ENCODE peak calls at places on chromosomes 13 and 19, in four cellular contexts. One of them, this sample, is unnamed. For H3K4me1, the result is how much of the 10 kb centered on the place peaks cover.

GRCh38 chr19:55777528-55777927 is 8.6 kb downstream of the RFPL4AL1 start:
- DNase-seq in neural progenitor cell: no peak
- DNase-seq in GM23248: no peak
- DNase-seq in SK-N-SH: peak
- DNase-seq in this sample: peak

GRCh38 chr13:41563501-41564001 is 106.2 kb downstream of the RGCC start:
- DNase-seq in neural progenitor cell: no peak
- DNase-seq in SK-N-SH: no peak
- DNase-seq in GM23248: peak
- DNase-seq in this sample: no peak

GRCh38 chr13:59016250-59016649 is 1147.5 kb downstream of the DIAPH3 start:
- DNase-seq in GM23248: no peak
- DNase-seq in SK-N-SH: no peak
- DNase-seq in neural progenitor cell: no peak
- DNase-seq in this sample: no peak

GRCh38 chr13:99656843-99657506 is 155.7 kb downstream of the TM9SF2 start:
- DNase-seq in neural progenitor cell: peak
- DNase-seq in GM23248: no peak
- DNase-seq in SK-N-SH: no peak
- DNase-seq in this sample: peak

GRCh38 chr13:104937881-104938280 is 1597.6 kb downstream of the EFNB2 start:
- DNase-seq in GM23248: no peak
- DNase-seq in neural progenitor cell: no peak
- DNase-seq in SK-N-SH: no peak
- DNase-seq in this sample: no peak

GRCh38 chr13:40666905-40667621 is 622 bp upstream of the FOXO1 start:
- DNase-seq in neural progenitor cell: peak
- DNase-seq in SK-N-SH: peak
- DNase-seq in GM23248: peak
- DNase-seq in this sample: peak

GRCh38 chr13:40181203-40181845 is 485.1 kb downstream of the FOXO1 start:
- DNase-seq in neural progenitor cell: no peak
- DNase-seq in GM23248: peak
- DNase-seq in SK-N-SH: no peak
- DNase-seq in this sample: no peak

GRCh38 chr13:49421391-49421790 is 22.5 kb downstream of the CAB39L start:
- DNase-seq in SK-N-SH: no peak
- DNase-seq in GM23248: no peak
- DNase-seq in neural progenitor cell: peak
- DNase-seq in this sample: no peak

GRCh38 chr13:22432690-22433089 is 748.1 kb upstream of the SGCG start:
- DNase-seq in neural progenitor cell: no peak
- DNase-seq in GM23248: no peak
- DNase-seq in SK-N-SH: no peak
- DNase-seq in this sample: peak

GRCh38 chr19:40687525-40688016 is 2.9 kb downstream of the NUMBL start:
- DNase-seq in GM23248: peak
- DNase-seq in neural progenitor cell: no peak
- DNase-seq in SK-N-SH: no peak
- DNase-seq in this sample: no peak

GRCh38 chr13:101527130-101527529 is 74.7 kb downstream of the ITGBL1 start:
- DNase-seq in SK-N-SH: no peak
- DNase-seq in neural progenitor cell: no peak
- DNase-seq in GM23248: no peak
- DNase-seq in this sample: no peak

GRCh38 chr19:39514840-39515550 is at the start of gene SELENOV:
- DNase-seq in SK-N-SH: peak
- DNase-seq in GM23248: no peak
- DNase-seq in neural progenitor cell: peak
- DNase-seq in this sample: no peak

GRCh38 chr19:10988380-10988779 is 27.6 kb downstream of the SMARCA4 start:
- DNase-seq in SK-N-SH: no peak
- DNase-seq in GM23248: no peak
- DNase-seq in neural progenitor cell: no peak
- DNase-seq in this sample: no peak

GRCh38 chr19:12800873-12801465 is 631 bp downstream of the PRDX2 start:
- DNase-seq in neural progenitor cell: peak
- DNase-seq in SK-N-SH: peak
- DNase-seq in GM23248: peak
- DNase-seq in this sample: peak

GRCh38 chr13:46386996-46387851 is at the start of gene RUBCNL:
- DNase-seq in GM23248: peak
- DNase-seq in SK-N-SH: peak
- DNase-seq in neural progenitor cell: peak
- DNase-seq in this sample: peak

GRCh38 chr13:82797876-82798275 is 1084.4 kb downstream of the SLITRK1 start:
- DNase-seq in neural progenitor cell: no peak
- DNase-seq in SK-N-SH: no peak
- DNase-seq in GM23248: no peak
- DNase-seq in this sample: no peak

GRCh38 chr19:13055213-13056051 is 47.2 kb downstream of the LYL1 start:
- DNase-seq in GM23248: peak
- DNase-seq in neural progenitor cell: peak
- DNase-seq in SK-N-SH: peak
- DNase-seq in this sample: no peak

GRCh38 chr19:2631213-2631821 is 71.2 kb downstream of the GNG7 start:
- DNase-seq in neural progenitor cell: no peak
- DNase-seq in SK-N-SH: no peak
- DNase-seq in GM23248: peak
- DNase-seq in this sample: peak

GRCh38 chr13:40376296-40376849 is 290.1 kb downstream of the FOXO1 start:
- DNase-seq in GM23248: no peak
- DNase-seq in neural progenitor cell: no peak
- DNase-seq in SK-N-SH: no peak
- DNase-seq in this sample: no peak

GRCh38 chr13:87999791-88000190 is 328.6 kb downstream of the SLITRK5 start:
- DNase-seq in GM23248: peak
- DNase-seq in neural progenitor cell: no peak
- DNase-seq in SK-N-SH: no peak
- DNase-seq in this sample: no peak

GRCh38 chr19:23440207-23440606 is 44.9 kb upstream of the ZNF91 start:
- DNase-seq in SK-N-SH: peak
- DNase-seq in GM23248: peak
- DNase-seq in neural progenitor cell: no peak
- DNase-seq in this sample: no peak

GRCh38 chr13:48567521-48568331 is 34.8 kb upstream of the RCBTB2 start:
- DNase-seq in SK-N-SH: no peak
- DNase-seq in GM23248: peak
- DNase-seq in neural progenitor cell: no peak
- DNase-seq in this sample: no peak

GRCh38 chr19:18496167-18496979 is 25.5 kb downstream of the ELL start:
- DNase-seq in neural progenitor cell: no peak
- DNase-seq in GM23248: peak
- DNase-seq in SK-N-SH: no peak
- DNase-seq in this sample: peak

GRCh38 chr13:27868639-27869435 is 51.0 kb upstream of the PDX1 start:
- DNase-seq in neural progenitor cell: peak
- DNase-seq in GM23248: peak
- DNase-seq in SK-N-SH: no peak
- DNase-seq in this sample: peak

GRCh38 chr19:8423821-8424223 is 10.7 kb downstream of the MARCHF2 start:
- DNase-seq in neural progenitor cell: no peak
- DNase-seq in GM23248: peak
- DNase-seq in SK-N-SH: peak
- DNase-seq in this sample: no peak

GRCh38 chr13:24097064-24097463 is 63.5 kb upstream of the SPATA13 start:
- DNase-seq in neural progenitor cell: no peak
- DNase-seq in GM23248: peak
- DNase-seq in SK-N-SH: no peak
- DNase-seq in this sample: no peak

GRCh38 chr19:54393381-54393780 is 21.9 kb upstream of the TTYH1 start:
- DNase-seq in SK-N-SH: no peak
- DNase-seq in neural progenitor cell: no peak
- DNase-seq in GM23248: no peak
- DNase-seq in this sample: no peak

GRCh38 chr13:48265217-48265815 is 32.3 kb downstream of the ITM2B start:
- DNase-seq in neural progenitor cell: no peak
- DNase-seq in GM23248: no peak
- DNase-seq in SK-N-SH: no peak
- DNase-seq in this sample: no peak

GRCh38 chr19:19737559-19738332 is 4.8 kb upstream of the ZNF14 start:
- DNase-seq in neural progenitor cell: no peak
- DNase-seq in SK-N-SH: peak
- DNase-seq in GM23248: no peak
- DNase-seq in this sample: no peak

GRCh38 chr13:39618546-39618945 is 15.6 kb upstream of the LHFPL6 start:
- DNase-seq in neural progenitor cell: no peak
- DNase-seq in SK-N-SH: no peak
- DNase-seq in GM23248: no peak
- DNase-seq in this sample: no peak

GRCh38 chr13:50576156-50576555 is 267.3 kb downstream of the DLEU7 start:
- DNase-seq in GM23248: peak
- DNase-seq in SK-N-SH: no peak
- DNase-seq in neural progenitor cell: no peak
- DNase-seq in this sample: no peak

GRCh38 chr13:83496501-83496900 is 385.8 kb downstream of the SLITRK1 start:
- DNase-seq in GM23248: no peak
- DNase-seq in SK-N-SH: no peak
- DNase-seq in neural progenitor cell: no peak
- DNase-seq in this sample: no peak

GRCh38 chr19:7257148-7258041 is 36.8 kb downstream of the INSR start:
- DNase-seq in GM23248: peak
- DNase-seq in SK-N-SH: no peak
- DNase-seq in neural progenitor cell: no peak
- DNase-seq in this sample: no peak

GRCh38 chr13:46561691-46562090 is 8.7 kb downstream of the LRCH1 start:
- DNase-seq in SK-N-SH: no peak
- DNase-seq in GM23248: no peak
- DNase-seq in neural progenitor cell: no peak
- DNase-seq in this sample: no peak

GRCh38 chr13:100875392-100876043 is 200.9 kb upstream of the TMTC4 start:
- DNase-seq in neural progenitor cell: no peak
- DNase-seq in SK-N-SH: no peak
- DNase-seq in GM23248: peak
- DNase-seq in this sample: no peak

GRCh38 chr19:48540110-48540509 is 11.9 kb upstream of the SULT2B1 start:
- DNase-seq in neural progenitor cell: no peak
- DNase-seq in SK-N-SH: no peak
- DNase-seq in GM23248: peak
- DNase-seq in this sample: no peak

GRCh38 chr19:50629194-50629593 is 10.5 kb downstream of the SYT3 start:
- DNase-seq in GM23248: no peak
- DNase-seq in SK-N-SH: no peak
- DNase-seq in neural progenitor cell: no peak
- DNase-seq in this sample: no peak

GRCh38 chr19:50632151-50632835 is 7.4 kb downstream of the SYT3 start:
- DNase-seq in GM23248: no peak
- DNase-seq in SK-N-SH: no peak
- DNase-seq in neural progenitor cell: no peak
- DNase-seq in this sample: no peak

GRCh38 chr19:50628146-50628545 is 11.5 kb downstream of the SYT3 start:
- DNase-seq in neural progenitor cell: no peak
- DNase-seq in GM23248: no peak
- DNase-seq in SK-N-SH: no peak
- DNase-seq in this sample: no peak

GRCh38 chr19:50628551-50628950 is 11.1 kb downstream of the SYT3 start:
- DNase-seq in GM23248: no peak
- DNase-seq in SK-N-SH: no peak
- DNase-seq in neural progenitor cell: no peak
- DNase-seq in this sample: no peak

DNA sequence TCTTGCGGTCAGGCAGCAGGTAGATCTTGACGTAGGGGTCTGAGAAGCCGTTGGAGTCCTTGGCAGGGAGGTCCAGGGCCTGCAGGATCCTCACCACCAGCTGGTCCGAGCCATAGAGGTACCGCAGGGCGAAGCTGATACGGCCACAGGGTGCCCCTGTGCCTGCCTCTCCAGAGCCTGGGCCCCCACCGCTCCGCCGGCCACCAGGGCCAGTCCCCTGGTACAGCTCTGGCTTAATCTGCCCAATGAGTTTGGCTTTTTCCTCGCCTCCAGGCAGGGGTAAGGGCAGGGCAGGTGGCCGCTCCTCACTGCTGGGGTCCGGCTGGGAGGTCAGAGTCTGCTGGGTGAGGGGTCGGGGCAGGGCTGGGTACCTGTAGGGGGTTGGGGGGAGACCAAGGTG is 9.9 kb downstream of the SYT3 start:
- DNase-seq in neural progenitor cell: no peak
- DNase-seq in SK-N-SH: no peak
- DNase-seq in GM23248: no peak
- DNase-seq in this sample: no peak
- TF ChIP-seq EZH2phosphoT487 in neural progenitor cell: no peak
- TF ChIP-seq EZH2phosphoT487 in SK-N-SH: no peak
- TF ChIP-seq EZH2phosphoT487 in GM23248: no peak
- TF ChIP-seq EZH2phosphoT487 in this sample: no peak

DNA sequence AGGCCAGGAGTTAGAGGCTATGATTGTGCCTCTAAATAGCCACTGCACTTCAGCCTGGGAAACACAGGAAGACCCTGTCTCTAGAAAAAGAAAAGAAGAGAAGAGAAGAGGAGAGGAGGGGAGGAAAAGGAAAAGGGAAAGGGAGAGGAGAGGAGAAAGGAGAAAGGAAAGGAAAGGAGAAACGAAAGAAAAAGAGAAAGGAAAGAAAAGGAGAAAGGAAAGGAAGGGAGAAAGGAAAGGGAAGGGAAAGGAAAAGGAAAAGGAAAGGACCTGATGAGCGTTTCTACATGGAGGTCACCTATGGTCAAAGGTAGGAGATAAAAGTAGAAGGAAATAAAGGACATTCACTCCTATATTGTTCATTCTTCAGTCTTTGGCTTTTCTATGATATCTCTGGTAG is 109.1 kb upstream of the TRPC4 start:
- DNase-seq in SK-N-SH: no peak
- DNase-seq in GM23248: no peak
- DNase-seq in neural progenitor cell: no peak
- DNase-seq in this sample: no peak
- H3K4me1 ChIP-seq in SK-N-SH: under half
- H3K4me1 ChIP-seq in GM23248: under half
- H3K4me1 ChIP-seq in neural progenitor cell: under half
- H3K4me1 ChIP-seq in this sample: under half

DNA sequence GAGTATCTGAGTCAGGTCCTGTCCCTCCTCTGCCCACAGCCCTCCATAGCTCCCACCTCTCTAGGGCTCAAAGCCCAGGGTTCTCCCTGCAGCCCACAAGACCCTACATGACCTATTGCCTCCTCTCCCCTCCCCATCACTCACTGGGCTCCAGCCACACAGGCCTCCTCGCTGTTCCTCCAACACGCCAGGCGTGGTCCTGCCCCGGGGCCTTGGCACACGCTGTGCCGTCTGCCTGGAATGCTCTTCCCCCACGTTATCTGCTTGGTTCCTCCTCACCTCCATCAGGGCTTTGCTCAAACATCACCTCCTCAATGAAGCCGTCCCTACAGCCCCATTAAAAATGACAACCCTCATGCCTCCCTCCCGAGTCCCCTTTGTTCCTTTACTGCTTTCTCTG is 21.1 kb downstream of the PTPRS start:
- DNase-seq in SK-N-SH: no peak
- DNase-seq in GM23248: no peak
- DNase-seq in neural progenitor cell: no peak
- DNase-seq in this sample: no peak
- H3K9ac ChIP-seq in SK-N-SH: no peak
- H3K9ac ChIP-seq in GM23248: no peak
- H3K9ac ChIP-seq in neural progenitor cell: no peak
- H3K9ac ChIP-seq in this sample: no peak

GRCh38 chr19:29067831-29068230 is 145.1 kb downstream of the UQCRFS1 start:
- DNase-seq in GM23248: no peak
- DNase-seq in SK-N-SH: no peak
- DNase-seq in neural progenitor cell: no peak
- DNase-seq in this sample: no peak

GRCh38 chr19:29060833-29061364 is 152.1 kb downstream of the UQCRFS1 start:
- DNase-seq in SK-N-SH: no peak
- DNase-seq in GM23248: no peak
- DNase-seq in neural progenitor cell: no peak
- DNase-seq in this sample: no peak

GRCh38 chr19:29062486-29063435 is 150.2 kb downstream of the UQCRFS1 start:
- DNase-seq in SK-N-SH: no peak
- DNase-seq in neural progenitor cell: peak
- DNase-seq in GM23248: no peak
- DNase-seq in this sample: no peak
- TF ChIP-seq EZH2phosphoT487 in SK-N-SH: no peak
- TF ChIP-seq EZH2phosphoT487 in neural progenitor cell: no peak
- TF ChIP-seq EZH2phosphoT487 in GM23248: no peak
- TF ChIP-seq EZH2phosphoT487 in this sample: no peak